ENCODE peak calls at places on chromosomes 6 and 20, in ten cellular contexts. I, D, W, F, A, E, M, Q, Z and B are unnamed samples.

GRCh38 chr6:165846123-165846966 is 183.3 kb upstream of the PDE10A start:
- DNase-seq in A (peak; percentile 32), W (no peak), Z (no peak), D (no peak), F (no peak), I (no peak), E (no peak), Q (no peak), M (no peak), B (no peak)

GRCh38 chr6:113732384-113732966 is 124.7 kb upstream of the MARCKS start:
- DNase-seq in W (no peak), A (peak; percentile 63), I (no peak), F (peak; percentile 50), E (peak; percentile 58), M (peak; percentile 16), D (peak; percentile 8), Z (no peak), Q (peak; percentile 81), B (no peak)

GRCh38 chr6:56899311-56899710 is 55.6 kb upstream of the BEND6 start:
- DNase-seq in Z (no peak), D (no peak), M (no peak), A (no peak), E (no peak), F (peak; percentile 79), I (no peak), W (no peak), Q (no peak), B (no peak)

GRCh38 chr20:1173698-1174097 is 11.1 kb downstream of the TMEM74B start:
- DNase-seq in W (no peak), F (no peak), Z (no peak), M (no peak), E (no peak), A (no peak), D (no peak), Q (no peak), I (no peak), B (no peak)

GRCh38 chr20:6590891-6591679 is 176.4 kb upstream of the BMP2 start:
- DNase-seq in Q (no peak), I (no peak), A (no peak), Z (no peak), M (no peak), W (peak; percentile 65), F (peak; percentile 93), E (no peak), D (no peak), B (peak; percentile 3)

GRCh38 chr20:20205141-20205861 is 153.0 kb downstream of the CFAP61 start:
- DNase-seq in A (no peak), F (no peak), M (peak; percentile 83), D (no peak), W (no peak), Z (no peak), Q (peak; percentile 53), E (no peak), I (no peak), B (no peak)

GRCh38 chr6:69293471-69293870 is 503.3 kb downstream of the LMBRD1 start:
- DNase-seq in Z (no peak), Q (no peak), A (no peak), W (no peak), I (no peak), F (no peak), D (no peak), E (no peak), M (no peak), B (no peak)

GRCh38 chr6:24227556-24227955 is 101.5 kb downstream of the NRSN1 start:
- DNase-seq in A (no peak), M (no peak), Z (no peak), I (no peak), F (peak; percentile 1), E (no peak), W (no peak), Q (no peak), D (no peak), B (no peak)

GRCh38 chr20:38315290-38315966 is 11.5 kb downstream of the BPI start:
- DNase-seq in F (peak; percentile 74), M (no peak), D (peak; percentile 30), W (peak; percentile 59), I (no peak), Z (no peak), A (no peak), Q (no peak), E (no peak), B (no peak)

GRCh38 chr20:25147716-25148115 is 47.8 kb upstream of the ENTPD6 start:
- DNase-seq in D (no peak), Q (no peak), E (no peak), I (no peak), A (no peak), M (no peak), F (no peak), W (no peak), Z (no peak), B (no peak)

GRCh38 chr6:102333736-102334135 is 940.2 kb downstream of the GRIK2 start:
- DNase-seq in M (no peak), E (no peak), D (no peak), Q (no peak), W (no peak), I (no peak), A (no peak), F (no peak), Z (no peak), B (no peak)

GRCh38 chr20:63778034-63778752 is 38.6 kb downstream of the SLC2A4RG start:
- DNase-seq in F (no peak), E (no peak), W (no peak), Z (no peak), D (no peak), I (no peak), A (no peak), Q (no peak), M (no peak), B (no peak)

GRCh38 chr6:47520282-47520681 is 42.7 kb downstream of the CD2AP start:
- DNase-seq in A (no peak), E (no peak), W (no peak), Q (no peak), I (no peak), D (no peak), Z (no peak), F (no peak), M (peak; percentile 53), B (no peak)

GRCh38 chr20:3461191-3461874 is 9.5 kb upstream of the ATRN start:
- DNase-seq in A (no peak), Z (no peak), Q (no peak), E (peak; percentile 61), F (peak; percentile 52), I (no peak), W (peak; percentile 15), M (no peak), D (no peak), B (no peak)